ENCODE peak calls at places on chromosomes 16 and 17, in four cellular contexts. X is dorsolateral prefrontal cortex; P is stimulated activated CD4-positive, alpha-beta T cell treated with anti-CD3 and anti-CD28 coated beads, Interleukin-1b, Interleukin-23, amount 100 ng/mL, for 1 hour; N is colonic mucosa. A is an unnamed sample.

GRCh38 chr17:19727466-19728113 is 11.2 kb upstream of the SLC47A2 start:
- DNase-seq in X (peak; percentile 68), P (no peak), N (peak; percentile 56), A (no peak)

GRCh38 chr17:35448214-35448898 is at the start of gene SLFN13:
- DNase-seq in X (no peak), P (peak; percentile 68), N (peak; percentile 80), A (peak; percentile 17)

GRCh38 chr17:7511108-7511507 is 26.9 kb downstream of the POLR2A start:
- DNase-seq in X (no peak), P (no peak), N (no peak), A (no peak)

GRCh38 chr17:78197147-78197830 is 10.1 kb downstream of the AFMID start:
- DNase-seq in X (no peak), P (no peak), N (no peak), A (no peak)

GRCh38 chr17:42779942-42780815 is at the start of gene WNK4:
- DNase-seq in X (no peak), P (no peak), N (peak; percentile 89), A (no peak)

GRCh38 chr17:76200354-76200753 is 39.9 kb downstream of the RNF157 start:
- DNase-seq in X (no peak), P (no peak), N (no peak), A (peak; percentile 33)

GRCh38 chr16:87235810-87236515 is 81.2 kb downstream of the C16orf95 start:
- DNase-seq in X (no peak), P (no peak), N (no peak), A (no peak)

GRCh38 chr17:6070280-6070894 is at the start of gene WSCD1:
- DNase-seq in X (peak; percentile 66), P (no peak), N (peak; percentile 24), A (no peak)

GRCh38 chr17:82252511-82253178 is 20.9 kb downstream of the CSNK1D start:
- DNase-seq in X (no peak), P (no peak), N (no peak), A (no peak)

GRCh38 chr17:56697190-56697589 is 103.7 kb downstream of the NOG start:
- DNase-seq in X (no peak), P (no peak), N (no peak), A (no peak)

GRCh38 chr16:66459878-66460277 is 32.8 kb downstream of the BEAN1 start:
- DNase-seq in X (no peak), P (no peak), N (no peak), A (no peak)

GRCh38 chr17:39244600-39245570 is 19.1 kb upstream of the STAC2 start:
- DNase-seq in X (peak; percentile 83), P (peak; percentile 81), N (peak; percentile 92), A (peak; percentile 73)

GRCh38 chr16:10862432-10862831 is 14.6 kb upstream of the CIITA start:
- DNase-seq in X (no peak), P (no peak), N (no peak), A (no peak)

GRCh38 chr17:76997981-76998531 is 129.9 kb downstream of the MGAT5B start:
- DNase-seq in X (no peak), P (no peak), N (no peak), A (peak; percentile 76)

GRCh38 chr16:16031401-16031800 is 82.0 kb downstream of the ABCC1 start:
- DNase-seq in X (no peak), P (no peak), N (no peak), A (no peak)

GRCh38 chr17:67751101-67752074 is 33.7 kb downstream of the NOL11 start:
- DNase-seq in X (no peak), P (no peak), N (no peak), A (no peak)

GRCh38 chr17:71842991-71843390 is 277.8 kb upstream of the SOX9 start:
- DNase-seq in X (no peak), P (no peak), N (no peak), A (no peak)

GRCh38 chr17:55726440-55726839 is 3.8 kb upstream of the TMEM100 start:
- DNase-seq in X (no peak), P (no peak), N (peak; percentile 33), A (peak; percentile 71)

GRCh38 chr17:30970757-30971567 is at the start of gene RNF135:
- DNase-seq in X (peak; percentile 54), P (peak; percentile 19), N (peak; percentile 90), A (peak; percentile 96)

GRCh38 chr17:29241015-29241963 is 5.4 kb upstream of the CRYBA1 start:
- DNase-seq in X (peak; percentile 64), P (no peak), N (no peak), A (peak; percentile 85)

GRCh38 chr17:81031571-81032550 is 3.1 kb upstream of the BAIAP2 start:
- DNase-seq in X (no peak), P (no peak), N (peak; percentile 53), A (no peak)

GRCh38 chr16:22848451-22848850 is 34.5 kb downstream of the HS3ST2 start:
- DNase-seq in X (no peak), P (no peak), N (no peak), A (no peak)

GRCh38 chr17:6596941-6597340 is 40.6 kb upstream of the PITPNM3 start:
- DNase-seq in X (no peak), P (no peak), N (no peak), A (no peak)

A was measured in SJSA1.